ENCODE peak calls at places on chromosomes 13 and 19, in four cellular contexts. One of them, this sample, is unnamed.

GRCh38 chr13:34156841-34157365 is 339.0 kb downstream of the RFC3 start:
- DNase-seq in IMR-90: peak; percentile 95
- DNase-seq in colonic mucosa: peak; percentile 81
- DNase-seq in memory B cell: no peak
- DNase-seq in this sample: peak; percentile 97

GRCh38 chr13:40189426-40189825 is 477.0 kb downstream of the FOXO1 start:
- DNase-seq in IMR-90: no peak
- DNase-seq in colonic mucosa: no peak
- DNase-seq in memory B cell: no peak
- DNase-seq in this sample: no peak

GRCh38 chr19:7989071-7989575 is 16.3 kb downstream of the ELAVL1 start:
- DNase-seq in IMR-90: no peak
- DNase-seq in colonic mucosa: no peak
- DNase-seq in memory B cell: no peak
- DNase-seq in this sample: peak; percentile 23

GRCh38 chr13:112064222-112064621 is 2.7 kb upstream of the SOX1 start:
- DNase-seq in IMR-90: no peak
- DNase-seq in colonic mucosa: no peak
- DNase-seq in memory B cell: no peak
- DNase-seq in this sample: no peak

GRCh38 chr13:80441968-80442367 is 101.0 kb upstream of the SPRY2 start:
- DNase-seq in IMR-90: no peak
- DNase-seq in colonic mucosa: no peak
- DNase-seq in memory B cell: no peak
- DNase-seq in this sample: no peak

GRCh38 chr13:95275322-95276118 is 25.7 kb downstream of the ABCC4 start:
- DNase-seq in IMR-90: no peak
- DNase-seq in colonic mucosa: no peak
- DNase-seq in memory B cell: no peak
- DNase-seq in this sample: no peak

GRCh38 chr13:42702726-42703125 is 78.7 kb upstream of the FAM216B start:
- DNase-seq in IMR-90: no peak
- DNase-seq in colonic mucosa: no peak
- DNase-seq in memory B cell: no peak
- DNase-seq in this sample: peak; percentile 80

GRCh38 chr13:51225034-51225433 is 2.8 kb downstream of the FAM124A start:
- DNase-seq in IMR-90: no peak
- DNase-seq in colonic mucosa: no peak
- DNase-seq in memory B cell: no peak
- DNase-seq in this sample: peak; percentile 47

GRCh38 chr13:96338030-96338429 is 248.1 kb downstream of the HS6ST3 start:
- DNase-seq in IMR-90: no peak
- DNase-seq in colonic mucosa: no peak
- DNase-seq in memory B cell: no peak
- DNase-seq in this sample: no peak

GRCh38 chr19:1064661-1065605 is 2.0 kb upstream of the ARHGAP45 start:
- DNase-seq in IMR-90: peak; percentile 68
- DNase-seq in colonic mucosa: peak; percentile 73
- DNase-seq in memory B cell: peak; percentile 67
- DNase-seq in this sample: peak; percentile 58

GRCh38 chr19:36151144-36152051 is 849 bp downstream of the COX7A1 start:
- DNase-seq in IMR-90: no peak
- DNase-seq in colonic mucosa: no peak
- DNase-seq in memory B cell: no peak
- DNase-seq in this sample: no peak

GRCh38 chr19:48480151-48480475 is 10.9 kb downstream of the CYTH2 start:
- DNase-seq in IMR-90: no peak
- DNase-seq in colonic mucosa: peak; percentile 45
- DNase-seq in memory B cell: no peak
- DNase-seq in this sample: no peak

GRCh38 chr19:51158474-51159129 is 16.5 kb downstream of the SIGLEC7 start:
- DNase-seq in IMR-90: peak; percentile 7
- DNase-seq in colonic mucosa: peak; percentile 64
- DNase-seq in memory B cell: peak; percentile 21
- DNase-seq in this sample: peak; percentile 24

GRCh38 chr13:50319603-50320296 is 304.5 kb downstream of the KCNRG start:
- DNase-seq in IMR-90: peak; percentile 29
- DNase-seq in colonic mucosa: peak; percentile 38
- DNase-seq in memory B cell: no peak
- DNase-seq in this sample: peak; percentile 62

GRCh38 chr19:16143399-16144215 is at the start of gene HSH2D:
- DNase-seq in IMR-90: no peak
- DNase-seq in colonic mucosa: peak; percentile 92
- DNase-seq in memory B cell: peak; percentile 85
- DNase-seq in this sample: no peak

GRCh38 chr13:26616126-26616525 is 58.6 kb downstream of the WASF3 start:
- DNase-seq in IMR-90: peak; percentile 72
- DNase-seq in colonic mucosa: no peak
- DNase-seq in memory B cell: no peak
- DNase-seq in this sample: peak; percentile 61

GRCh38 chr19:611506-611869 is 21.8 kb downstream of the HCN2 start:
- DNase-seq in IMR-90: peak; percentile 96
- DNase-seq in colonic mucosa: no peak
- DNase-seq in memory B cell: no peak
- DNase-seq in this sample: peak; percentile 98

GRCh38 chr13:43316997-43317396 is 293.6 kb downstream of the DNAJC15 start:
- DNase-seq in IMR-90: peak; percentile 67
- DNase-seq in colonic mucosa: no peak
- DNase-seq in memory B cell: no peak
- DNase-seq in this sample: peak; percentile 63

GRCh38 chr13:91017031-91017668 is 330.3 kb upstream of the MIR17HG start:
- DNase-seq in IMR-90: peak; percentile 9
- DNase-seq in colonic mucosa: peak; percentile 24
- DNase-seq in memory B cell: no peak
- DNase-seq in this sample: peak; percentile 48

GRCh38 chr13:98385591-98385990 is 191.3 kb downstream of the STK24 start:
- DNase-seq in IMR-90: no peak
- DNase-seq in colonic mucosa: no peak
- DNase-seq in memory B cell: no peak
- DNase-seq in this sample: no peak

GRCh38 chr13:109738298-109738746 is 48.1 kb downstream of the IRS2 start:
- DNase-seq in IMR-90: no peak
- DNase-seq in colonic mucosa: no peak
- DNase-seq in memory B cell: no peak
- DNase-seq in this sample: no peak

GRCh38 chr19:32219881-32220552 is 125.4 kb upstream of the ZNF507 start:
- DNase-seq in IMR-90: no peak
- DNase-seq in colonic mucosa: no peak
- DNase-seq in memory B cell: no peak
- DNase-seq in this sample: no peak

GRCh38 chr13:44198826-44199225 is 174.8 kb upstream of the SERP2 start:
- DNase-seq in IMR-90: no peak
- DNase-seq in colonic mucosa: no peak
- DNase-seq in memory B cell: no peak
- DNase-seq in this sample: no peak

GRCh38 chr13:100269837-100270236 is 180.9 kb downstream of the PCCA start:
- DNase-seq in IMR-90: peak; percentile 82
- DNase-seq in colonic mucosa: peak; percentile 62
- DNase-seq in memory B cell: no peak
- DNase-seq in this sample: peak; percentile 44

GRCh38 chr19:54684537-54684936 is 21.8 kb downstream of the LILRB4 start:
- DNase-seq in IMR-90: no peak
- DNase-seq in colonic mucosa: no peak
- DNase-seq in memory B cell: no peak
- DNase-seq in this sample: peak; percentile 9

GRCh38 chr19:16025108-16026101 is 50.9 kb upstream of the TPM4 start:
- DNase-seq in IMR-90: peak; percentile 70
- DNase-seq in colonic mucosa: no peak
- DNase-seq in memory B cell: no peak
- DNase-seq in this sample: peak; percentile 61

GRCh38 chr13:48410199-48410598 is 2.7 kb downstream of the LPAR6 start:
- DNase-seq in IMR-90: no peak
- DNase-seq in colonic mucosa: no peak
- DNase-seq in memory B cell: no peak
- DNase-seq in this sample: no peak

GRCh38 chr19:55669418-55670279 is 5.4 kb upstream of the EPN1 start:
- DNase-seq in IMR-90: no peak
- DNase-seq in colonic mucosa: no peak
- DNase-seq in memory B cell: no peak
- DNase-seq in this sample: no peak

GRCh38 chr13:112068531-112069062 is 1.6 kb downstream of the SOX1 start:
- DNase-seq in IMR-90: no peak
- DNase-seq in colonic mucosa: no peak
- DNase-seq in memory B cell: no peak
- DNase-seq in this sample: no peak

GRCh38 chr19:17406039-17406886 is 833 bp upstream of the BST2 start:
- DNase-seq in IMR-90: no peak
- DNase-seq in colonic mucosa: no peak
- DNase-seq in memory B cell: no peak
- DNase-seq in this sample: peak; percentile 82

GRCh38 chr13:73171926-73172325 is 113.1 kb downstream of the KLF5 start:
- DNase-seq in IMR-90: peak; percentile 46
- DNase-seq in colonic mucosa: no peak
- DNase-seq in memory B cell: no peak
- DNase-seq in this sample: peak; percentile 70

GRCh38 chr13:75181906-75182305 is 300.1 kb downstream of the TBC1D4 start:
- DNase-seq in IMR-90: peak; percentile 76
- DNase-seq in colonic mucosa: no peak
- DNase-seq in memory B cell: no peak
- DNase-seq in this sample: peak; percentile 93

This sample was measured in amniotic epithelial cell.